ENCODE peak calls at places on chromosome 1, in four cellular contexts. One of them, this sample, is unnamed.

GRCh38 chr1:241782396-241782795 is 65.6 kb upstream of the EXO1 start:
- DNase-seq in H1: no peak
- DNase-seq in A549: no peak
- DNase-seq in sigmoid colon: no peak
- DNase-seq in this sample: no peak

GRCh38 chr1:114215426-114215825 is 61.8 kb upstream of the SYT6 start:
- DNase-seq in H1: no peak
- DNase-seq in A549: no peak
- DNase-seq in sigmoid colon: no peak
- DNase-seq in this sample: no peak

GRCh38 chr1:37031871-37032270 is 2.4 kb downstream of the GRIK3 start:
- DNase-seq in H1: no peak
- DNase-seq in A549: no peak
- DNase-seq in sigmoid colon: no peak
- DNase-seq in this sample: no peak

GRCh38 chr1:151837197-151837596 is 2.4 kb downstream of the C2CD4D start:
- DNase-seq in H1: no peak
- DNase-seq in A549: no peak
- DNase-seq in sigmoid colon: no peak
- DNase-seq in this sample: no peak

GRCh38 chr1:39574646-39575045 is 1.9 kb downstream of the PABPC4 start:
- DNase-seq in H1: no peak
- DNase-seq in A549: no peak
- DNase-seq in sigmoid colon: no peak
- DNase-seq in this sample: no peak

GRCh38 chr1:217331698-217332097 is 299.2 kb downstream of the GPATCH2 start:
- DNase-seq in H1: no peak
- DNase-seq in A549: no peak
- DNase-seq in sigmoid colon: no peak
- DNase-seq in this sample: no peak

GRCh38 chr1:59057211-59057694 is 239.6 kb upstream of the FGGY start:
- DNase-seq in H1: no peak
- DNase-seq in A549: peak
- DNase-seq in sigmoid colon: peak
- DNase-seq in this sample: peak

GRCh38 chr1:41589395-41589794 is 104.9 kb upstream of the EDN2 start:
- DNase-seq in H1: no peak
- DNase-seq in A549: no peak
- DNase-seq in sigmoid colon: no peak
- DNase-seq in this sample: peak

GRCh38 chr1:24693827-24694379 is 50.8 kb downstream of the SRRM1 start:
- DNase-seq in H1: no peak
- DNase-seq in A549: no peak
- DNase-seq in sigmoid colon: no peak
- DNase-seq in this sample: no peak

GRCh38 chr1:64601207-64601606 is 131.3 kb downstream of the CACHD1 start:
- DNase-seq in H1: no peak
- DNase-seq in A549: no peak
- DNase-seq in sigmoid colon: no peak
- DNase-seq in this sample: no peak

DNA sequence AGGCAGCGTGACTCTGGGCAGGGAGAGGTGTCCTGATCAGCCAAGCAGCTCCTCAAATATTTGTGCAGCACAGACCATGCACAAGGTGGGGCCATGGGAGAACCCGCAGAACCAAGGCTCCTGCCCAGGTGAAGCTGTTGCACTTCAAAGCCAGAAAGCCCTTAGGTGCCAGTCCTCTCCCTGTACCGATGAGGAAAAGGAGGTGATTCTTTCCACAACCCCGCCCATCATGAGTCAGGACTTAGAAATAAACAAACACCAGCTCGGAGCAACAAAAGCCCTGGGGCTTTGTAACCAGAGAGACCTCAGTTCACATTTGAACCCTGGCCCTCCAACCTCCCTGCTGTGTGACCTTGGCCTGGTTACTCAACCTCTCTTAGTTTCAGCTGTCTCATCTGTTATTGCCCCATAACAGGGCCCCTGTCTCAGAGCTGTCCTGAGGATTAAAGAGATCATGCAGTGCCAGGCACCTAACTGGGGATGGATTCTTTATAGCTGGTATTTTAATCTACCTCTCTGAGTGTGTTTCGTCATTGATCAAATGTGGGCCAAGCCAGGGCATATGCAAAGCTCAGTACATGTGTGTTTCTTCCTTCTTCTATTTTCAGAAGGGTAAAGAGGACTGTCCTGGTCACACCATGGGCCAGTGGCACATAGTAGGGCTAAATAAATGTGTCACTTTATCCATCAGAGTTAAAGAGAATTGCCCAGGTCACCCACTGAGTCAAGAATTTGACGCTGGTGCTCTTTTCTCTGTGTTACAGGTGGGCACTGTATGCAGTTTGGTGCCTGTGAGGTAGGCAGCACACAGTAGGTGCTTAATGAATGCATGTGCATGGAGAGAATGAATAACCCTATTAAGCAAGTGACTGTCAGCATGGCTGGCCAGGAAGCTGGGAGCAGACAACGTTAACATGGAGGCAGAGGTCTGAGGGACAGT is 1.4 kb downstream of the LDLRAD1 start:
- DNase-seq in H1: no peak
- DNase-seq in A549: peak
- DNase-seq in sigmoid colon: no peak
- DNase-seq in this sample: peak
- TF ChIP-seq EP300 in H1: no peak
- TF ChIP-seq EP300 in A549: no peak
- TF ChIP-seq EP300 in sigmoid colon: no peak
- TF ChIP-seq EP300 in this sample: no peak

GRCh38 chr1:180232521-180233043 is 2.5 kb downstream of the LHX4 start:
- DNase-seq in H1: no peak
- DNase-seq in A549: no peak
- DNase-seq in sigmoid colon: peak
- DNase-seq in this sample: peak

GRCh38 chr1:180230416-180230790 is 339 bp downstream of the LHX4 start:
- DNase-seq in H1: no peak
- DNase-seq in A549: no peak
- DNase-seq in sigmoid colon: no peak
- DNase-seq in this sample: no peak

GRCh38 chr1:180230791-180231505 is 884 bp downstream of the LHX4 start:
- DNase-seq in H1: no peak
- DNase-seq in A549: no peak
- DNase-seq in sigmoid colon: peak
- DNase-seq in this sample: no peak

GRCh38 chr1:180233191-180234011 is 3.3 kb downstream of the LHX4 start:
- DNase-seq in H1: no peak
- DNase-seq in A549: no peak
- DNase-seq in sigmoid colon: peak
- DNase-seq in this sample: no peak

DNA sequence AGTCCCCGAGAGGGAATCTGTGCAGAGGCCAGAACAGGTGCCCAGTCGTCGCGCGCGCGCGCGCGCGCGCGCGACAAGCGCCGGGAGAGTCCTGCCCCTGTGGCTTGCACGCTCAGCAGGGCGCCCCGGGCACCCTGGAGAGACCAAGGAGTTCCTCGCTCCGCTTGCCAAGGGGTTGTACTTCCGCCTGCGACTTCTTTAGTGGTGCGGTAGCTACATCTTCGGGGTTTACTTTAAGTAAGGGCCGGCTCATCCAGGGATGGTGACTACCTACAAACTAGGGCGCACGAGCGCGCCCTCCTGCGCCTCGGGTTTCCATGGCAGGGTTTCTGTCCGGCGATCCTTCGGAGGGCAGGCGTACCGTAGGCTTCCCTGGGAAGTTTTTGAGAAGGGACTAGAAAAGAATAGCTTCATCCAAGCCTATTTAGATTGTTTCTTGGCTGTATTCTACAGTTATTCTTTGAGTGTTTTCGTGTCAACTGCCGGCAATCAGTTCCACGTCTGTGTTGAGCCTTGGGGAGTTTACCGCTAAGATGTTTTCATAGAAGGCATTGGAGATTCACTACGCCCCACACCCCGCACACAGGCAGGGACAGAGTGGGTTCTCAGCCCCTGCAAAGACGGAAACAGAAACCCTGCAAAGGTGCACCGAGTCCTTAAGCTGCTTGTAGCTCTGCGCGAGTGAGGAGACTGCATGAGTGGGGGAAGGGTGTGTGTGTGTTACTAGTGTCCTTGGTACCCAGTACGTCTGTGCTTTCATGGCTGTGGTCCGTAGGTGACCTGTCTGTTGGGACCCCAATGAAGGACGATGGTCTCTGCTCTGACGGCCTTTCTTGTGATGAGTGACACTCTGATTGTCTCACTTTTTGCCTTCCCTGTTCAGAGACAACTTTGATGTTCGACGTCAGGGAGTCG is 1.7 kb downstream of the LHX4 start:
- DNase-seq in H1: no peak
- DNase-seq in A549: peak
- DNase-seq in sigmoid colon: peak
- DNase-seq in this sample: peak
- H3K4me3 ChIP-seq in H1: peak
- H3K4me3 ChIP-seq in A549: peak
- H3K4me3 ChIP-seq in sigmoid colon: peak
- H3K4me3 ChIP-seq in this sample: peak

GRCh38 chr1:218479436-218480115 is 134.4 kb downstream of the TGFB2 start:
- DNase-seq in H1: no peak
- DNase-seq in A549: peak
- DNase-seq in sigmoid colon: no peak
- DNase-seq in this sample: no peak

GRCh38 chr1:218481116-218481775 is 136.1 kb downstream of the TGFB2 start:
- DNase-seq in H1: no peak
- DNase-seq in A549: peak
- DNase-seq in sigmoid colon: no peak
- DNase-seq in this sample: no peak

GRCh38 chr1:218482683-218483082 is 137.5 kb downstream of the TGFB2 start:
- DNase-seq in H1: no peak
- DNase-seq in A549: no peak
- DNase-seq in sigmoid colon: no peak
- DNase-seq in this sample: no peak

GRCh38 chr1:218480137-218480536 is 135.0 kb downstream of the TGFB2 start:
- DNase-seq in H1: no peak
- DNase-seq in A549: peak
- DNase-seq in sigmoid colon: peak
- DNase-seq in this sample: no peak

GRCh38 chr1:218480691-218481099 is 135.6 kb downstream of the TGFB2 start:
- DNase-seq in H1: no peak
- DNase-seq in A549: peak
- DNase-seq in sigmoid colon: no peak
- DNase-seq in this sample: no peak
- H3K27ac ChIP-seq in H1: no peak
- H3K27ac ChIP-seq in A549: peak
- H3K27ac ChIP-seq in sigmoid colon: peak
- H3K27ac ChIP-seq in this sample: peak

DNA sequence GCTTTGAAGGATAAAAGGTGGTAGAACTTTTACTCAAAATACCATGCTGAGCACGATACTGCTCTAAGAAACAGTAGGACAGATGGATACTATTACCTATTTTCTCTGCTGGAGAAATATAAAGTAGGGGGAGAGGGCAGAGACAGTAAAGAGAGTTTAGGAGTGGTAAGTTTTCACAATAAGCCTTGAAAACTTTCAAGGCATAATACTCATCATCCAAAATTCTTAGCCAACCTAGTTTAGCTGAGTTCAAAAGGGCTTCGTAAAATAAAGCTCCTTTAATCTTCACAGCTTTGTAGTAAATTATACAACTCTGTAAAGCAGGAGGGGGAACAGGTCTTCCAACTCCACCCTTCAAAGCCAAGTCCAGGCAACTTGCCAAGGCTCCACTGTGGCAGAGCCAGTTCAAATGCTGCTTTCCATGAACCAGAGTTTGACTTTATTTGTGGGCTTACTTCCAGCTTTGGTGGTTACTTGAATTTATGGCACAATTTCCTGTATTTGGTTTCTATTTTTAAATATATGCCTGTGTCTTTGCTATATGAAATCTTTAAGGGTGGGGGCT is 15.5 kb downstream of the TEX38 start:
- DNase-seq in H1: no peak
- DNase-seq in A549: no peak
- DNase-seq in sigmoid colon: peak
- DNase-seq in this sample: peak
- TF ChIP-seq EP300 in H1: no peak
- TF ChIP-seq EP300 in A549: no peak
- TF ChIP-seq EP300 in sigmoid colon: no peak
- TF ChIP-seq EP300 in this sample: no peak

GRCh38 chr1:219904934-219905333 is 23.4 kb downstream of the SLC30A10 start:
- DNase-seq in H1: no peak
- DNase-seq in A549: no peak
- DNase-seq in sigmoid colon: no peak
- DNase-seq in this sample: no peak

GRCh38 chr1:219907772-219908070 is 20.6 kb downstream of the SLC30A10 start:
- DNase-seq in H1: no peak
- DNase-seq in A549: no peak
- DNase-seq in sigmoid colon: no peak
- DNase-seq in this sample: no peak

GRCh38 chr1:219906924-219907771 is 21.2 kb downstream of the SLC30A10 start:
- DNase-seq in H1: no peak
- DNase-seq in A549: no peak
- DNase-seq in sigmoid colon: no peak
- DNase-seq in this sample: no peak

GRCh38 chr1:219903353-219903871 is 24.9 kb downstream of the SLC30A10 start:
- DNase-seq in H1: no peak
- DNase-seq in A549: no peak
- DNase-seq in sigmoid colon: no peak
- DNase-seq in this sample: no peak

GRCh38 chr1:219905524-219905923 is 22.8 kb downstream of the SLC30A10 start:
- DNase-seq in H1: no peak
- DNase-seq in A549: no peak
- DNase-seq in sigmoid colon: no peak
- DNase-seq in this sample: no peak
- H3K4me3 ChIP-seq in H1: no peak
- H3K4me3 ChIP-seq in A549: no peak
- H3K4me3 ChIP-seq in sigmoid colon: no peak
- H3K4me3 ChIP-seq in this sample: no peak

DNA sequence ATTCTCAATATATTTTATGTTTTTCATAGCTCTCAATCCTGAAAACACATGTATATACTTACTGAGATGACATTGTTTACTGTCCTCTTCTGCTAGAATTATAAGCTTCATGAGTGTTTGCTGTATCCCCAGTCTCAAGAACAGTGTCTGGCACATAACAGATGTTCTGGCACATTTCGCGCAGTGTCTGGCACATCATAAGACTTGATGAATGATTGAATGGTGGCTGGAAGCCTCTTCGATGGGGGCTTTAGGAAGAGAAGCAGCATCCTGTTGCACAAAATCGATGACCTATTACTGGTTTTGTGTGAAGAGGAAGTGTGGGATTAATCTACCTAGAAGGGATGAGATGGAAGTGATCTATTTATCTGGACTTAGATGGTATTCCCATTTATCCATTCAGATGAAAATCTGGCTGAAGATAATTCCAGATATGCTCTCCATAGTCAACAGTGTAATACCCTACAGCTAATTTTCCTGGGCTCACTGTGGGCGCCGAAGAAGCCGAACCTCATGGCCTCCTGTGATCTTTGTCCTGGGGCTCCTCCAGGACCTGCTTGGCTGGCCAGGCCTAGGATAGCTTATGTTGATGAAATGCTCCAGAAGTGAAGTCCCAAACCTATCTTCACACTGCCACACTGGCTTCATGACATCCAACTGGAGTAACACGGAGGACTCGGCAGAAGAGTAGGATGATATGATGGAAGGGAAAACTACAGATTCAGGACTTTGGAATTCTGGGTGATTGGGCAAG is 26.5 kb downstream of the CD34 start:
- DNase-seq in H1: no peak
- DNase-seq in A549: no peak
- DNase-seq in sigmoid colon: no peak
- DNase-seq in this sample: no peak
- H3K27ac ChIP-seq in H1: no peak
- H3K27ac ChIP-seq in A549: no peak
- H3K27ac ChIP-seq in sigmoid colon: peak
- H3K27ac ChIP-seq in this sample: no peak

GRCh38 chr1:235290740-235291502 is 37.1 kb downstream of the ARID4B start:
- DNase-seq in H1: no peak
- DNase-seq in A549: no peak
- DNase-seq in sigmoid colon: no peak
- DNase-seq in this sample: no peak
- TF ChIP-seq EP300 in H1: no peak
- TF ChIP-seq EP300 in A549: no peak
- TF ChIP-seq EP300 in sigmoid colon: no peak
- TF ChIP-seq EP300 in this sample: no peak